ENCODE peak calls at places on chromosomes 6 and 20, in five cellular contexts. One of them, this sample, is unnamed.

GRCh38 chr6:100906325-100906724 is 25.2 kb upstream of the ASCC3 start:
- DNase-seq in esophagus muscularis mucosa: no peak
- DNase-seq in CD4-positive, alpha-beta memory T cell: no peak
- DNase-seq in right cardiac atrium: no peak
- DNase-seq in CD8-positive, alpha-beta memory T cell: no peak
- DNase-seq in this sample: no peak

GRCh38 chr6:36099872-36100483 is 30.3 kb upstream of the MAPK13 start:
- DNase-seq in esophagus muscularis mucosa: no peak
- DNase-seq in right cardiac atrium: no peak
- DNase-seq in CD4-positive, alpha-beta memory T cell: peak; percentile 67
- DNase-seq in CD8-positive, alpha-beta memory T cell: peak; percentile 65
- DNase-seq in this sample: no peak

GRCh38 chr6:45727824-45728449 is 287.7 kb downstream of the CLIC5 start:
- DNase-seq in CD8-positive, alpha-beta memory T cell: no peak
- DNase-seq in CD4-positive, alpha-beta memory T cell: no peak
- DNase-seq in right cardiac atrium: no peak
- DNase-seq in esophagus muscularis mucosa: no peak
- DNase-seq in this sample: no peak

GRCh38 chr6:170151235-170152110 is 139.4 kb downstream of the DLL1 start:
- DNase-seq in esophagus muscularis mucosa: no peak
- DNase-seq in CD4-positive, alpha-beta memory T cell: no peak
- DNase-seq in right cardiac atrium: peak; percentile 28
- DNase-seq in CD8-positive, alpha-beta memory T cell: no peak
- DNase-seq in this sample: no peak

GRCh38 chr6:44456070-44456965 is 68.8 kb downstream of the CDC5L start:
- DNase-seq in CD4-positive, alpha-beta memory T cell: peak; percentile 35
- DNase-seq in right cardiac atrium: peak; percentile 72
- DNase-seq in esophagus muscularis mucosa: no peak
- DNase-seq in CD8-positive, alpha-beta memory T cell: no peak
- DNase-seq in this sample: no peak

GRCh38 chr20:50120935-50121693 is 8.2 kb upstream of the UBE2V1 start:
- DNase-seq in CD4-positive, alpha-beta memory T cell: peak; percentile 69
- DNase-seq in right cardiac atrium: peak; percentile 80
- DNase-seq in esophagus muscularis mucosa: no peak
- DNase-seq in CD8-positive, alpha-beta memory T cell: peak; percentile 76
- DNase-seq in this sample: peak; percentile 36

GRCh38 chr6:5398530-5398929 is 137.2 kb downstream of the FARS2 start:
- DNase-seq in CD4-positive, alpha-beta memory T cell: peak; percentile 40
- DNase-seq in esophagus muscularis mucosa: no peak
- DNase-seq in right cardiac atrium: no peak
- DNase-seq in CD8-positive, alpha-beta memory T cell: no peak
- DNase-seq in this sample: no peak

GRCh38 chr20:50220093-50220893 is 29.7 kb downstream of the CEBPB start:
- DNase-seq in right cardiac atrium: no peak
- DNase-seq in CD8-positive, alpha-beta memory T cell: no peak
- DNase-seq in CD4-positive, alpha-beta memory T cell: no peak
- DNase-seq in esophagus muscularis mucosa: no peak
- DNase-seq in this sample: no peak

GRCh38 chr20:54115172-54115854 is 44.9 kb upstream of the BCAS1 start:
- DNase-seq in CD4-positive, alpha-beta memory T cell: no peak
- DNase-seq in CD8-positive, alpha-beta memory T cell: no peak
- DNase-seq in right cardiac atrium: no peak
- DNase-seq in esophagus muscularis mucosa: no peak
- DNase-seq in this sample: no peak

GRCh38 chr6:137277971-137278602 is 58.9 kb upstream of the IFNGR1 start:
- DNase-seq in CD4-positive, alpha-beta memory T cell: no peak
- DNase-seq in CD8-positive, alpha-beta memory T cell: no peak
- DNase-seq in esophagus muscularis mucosa: no peak
- DNase-seq in right cardiac atrium: no peak
- DNase-seq in this sample: peak; percentile 41

GRCh38 chr6:145723646-145724045 is 11.7 kb downstream of the EPM2A start:
- DNase-seq in CD4-positive, alpha-beta memory T cell: no peak
- DNase-seq in esophagus muscularis mucosa: no peak
- DNase-seq in CD8-positive, alpha-beta memory T cell: no peak
- DNase-seq in right cardiac atrium: no peak
- DNase-seq in this sample: no peak

GRCh38 chr20:63067721-63068560 is 61.2 kb upstream of the BHLHE23 start:
- DNase-seq in CD4-positive, alpha-beta memory T cell: no peak
- DNase-seq in CD8-positive, alpha-beta memory T cell: peak; percentile 39
- DNase-seq in right cardiac atrium: peak; percentile 27
- DNase-seq in esophagus muscularis mucosa: no peak
- DNase-seq in this sample: no peak

GRCh38 chr20:50558483-50558925 is 48.3 kb downstream of the PTPN1 start:
- DNase-seq in CD4-positive, alpha-beta memory T cell: no peak
- DNase-seq in CD8-positive, alpha-beta memory T cell: no peak
- DNase-seq in esophagus muscularis mucosa: no peak
- DNase-seq in right cardiac atrium: no peak
- DNase-seq in this sample: no peak

GRCh38 chr6:129590408-129591022 is 119.5 kb downstream of the ARHGAP18 start:
- DNase-seq in CD4-positive, alpha-beta memory T cell: no peak
- DNase-seq in CD8-positive, alpha-beta memory T cell: no peak
- DNase-seq in esophagus muscularis mucosa: no peak
- DNase-seq in right cardiac atrium: no peak
- DNase-seq in this sample: peak; percentile 90

GRCh38 chr20:39676857-39677351 is 714.8 kb downstream of the DHX35 start:
- DNase-seq in esophagus muscularis mucosa: no peak
- DNase-seq in CD4-positive, alpha-beta memory T cell: no peak
- DNase-seq in CD8-positive, alpha-beta memory T cell: no peak
- DNase-seq in right cardiac atrium: no peak
- DNase-seq in this sample: no peak

GRCh38 chr6:158050107-158050735 is 68.6 kb downstream of the SYNJ2 start:
- DNase-seq in esophagus muscularis mucosa: no peak
- DNase-seq in right cardiac atrium: no peak
- DNase-seq in CD8-positive, alpha-beta memory T cell: no peak
- DNase-seq in CD4-positive, alpha-beta memory T cell: no peak
- DNase-seq in this sample: no peak

GRCh38 chr6:34919651-34920050 is 30.6 kb downstream of the ANKS1A start:
- DNase-seq in esophagus muscularis mucosa: no peak
- DNase-seq in right cardiac atrium: no peak
- DNase-seq in CD8-positive, alpha-beta memory T cell: no peak
- DNase-seq in CD4-positive, alpha-beta memory T cell: no peak
- DNase-seq in this sample: no peak

GRCh38 chr20:25236450-25237304 is 11.2 kb upstream of the PYGB start:
- DNase-seq in CD8-positive, alpha-beta memory T cell: peak; percentile 11
- DNase-seq in esophagus muscularis mucosa: no peak
- DNase-seq in right cardiac atrium: no peak
- DNase-seq in CD4-positive, alpha-beta memory T cell: no peak
- DNase-seq in this sample: no peak

GRCh38 chr6:32457054-32457453 is 17.4 kb downstream of the HLA-DRA start:
- DNase-seq in CD8-positive, alpha-beta memory T cell: no peak
- DNase-seq in CD4-positive, alpha-beta memory T cell: no peak
- DNase-seq in right cardiac atrium: no peak
- DNase-seq in esophagus muscularis mucosa: no peak
- DNase-seq in this sample: no peak

GRCh38 chr20:36916199-36916598 is 35.3 kb downstream of the SAMHD1 start:
- DNase-seq in CD8-positive, alpha-beta memory T cell: no peak
- DNase-seq in CD4-positive, alpha-beta memory T cell: no peak
- DNase-seq in esophagus muscularis mucosa: no peak
- DNase-seq in right cardiac atrium: no peak
- DNase-seq in this sample: no peak

GRCh38 chr6:81171991-81172740 is 580.3 kb downstream of the TENT5A start:
- DNase-seq in esophagus muscularis mucosa: no peak
- DNase-seq in right cardiac atrium: peak; percentile 61
- DNase-seq in CD8-positive, alpha-beta memory T cell: no peak
- DNase-seq in CD4-positive, alpha-beta memory T cell: no peak
- DNase-seq in this sample: peak; percentile 15

GRCh38 chr6:56608332-56608731 is 34.4 kb downstream of the DST start:
- DNase-seq in right cardiac atrium: no peak
- DNase-seq in CD8-positive, alpha-beta memory T cell: no peak
- DNase-seq in CD4-positive, alpha-beta memory T cell: no peak
- DNase-seq in esophagus muscularis mucosa: no peak
- DNase-seq in this sample: no peak

GRCh38 chr6:149111556-149112115 is 205.9 kb upstream of the TAB2 start:
- DNase-seq in right cardiac atrium: no peak
- DNase-seq in esophagus muscularis mucosa: no peak
- DNase-seq in CD8-positive, alpha-beta memory T cell: no peak
- DNase-seq in CD4-positive, alpha-beta memory T cell: no peak
- DNase-seq in this sample: no peak

GRCh38 chr20:24949756-24950127 is 673 bp downstream of the CST7 start:
- DNase-seq in esophagus muscularis mucosa: no peak
- DNase-seq in right cardiac atrium: no peak
- DNase-seq in CD8-positive, alpha-beta memory T cell: no peak
- DNase-seq in CD4-positive, alpha-beta memory T cell: no peak
- DNase-seq in this sample: no peak

GRCh38 chr20:33561981-33562601 is 72.2 kb downstream of the CBFA2T2 start:
- DNase-seq in esophagus muscularis mucosa: peak; percentile 95
- DNase-seq in right cardiac atrium: peak; percentile 77
- DNase-seq in CD8-positive, alpha-beta memory T cell: no peak
- DNase-seq in CD4-positive, alpha-beta memory T cell: no peak
- DNase-seq in this sample: peak; percentile 81

GRCh38 chr20:62607366-62608217 is 34.7 kb upstream of the SLCO4A1 start:
- DNase-seq in esophagus muscularis mucosa: no peak
- DNase-seq in right cardiac atrium: peak; percentile 39
- DNase-seq in CD8-positive, alpha-beta memory T cell: no peak
- DNase-seq in CD4-positive, alpha-beta memory T cell: no peak
- DNase-seq in this sample: no peak

GRCh38 chr6:90846824-90847223 is 260.0 kb upstream of the MAP3K7 start:
- DNase-seq in right cardiac atrium: no peak
- DNase-seq in esophagus muscularis mucosa: no peak
- DNase-seq in CD8-positive, alpha-beta memory T cell: no peak
- DNase-seq in CD4-positive, alpha-beta memory T cell: no peak
- DNase-seq in this sample: no peak

GRCh38 chr6:3389390-3390167 is 67.3 kb downstream of the SLC22A23 start:
- DNase-seq in esophagus muscularis mucosa: no peak
- DNase-seq in CD8-positive, alpha-beta memory T cell: no peak
- DNase-seq in right cardiac atrium: peak; percentile 71
- DNase-seq in CD4-positive, alpha-beta memory T cell: no peak
- DNase-seq in this sample: no peak

GRCh38 chr20:44735816-44736169 is 9.9 kb upstream of the KCNK15 start:
- DNase-seq in CD8-positive, alpha-beta memory T cell: no peak
- DNase-seq in esophagus muscularis mucosa: no peak
- DNase-seq in CD4-positive, alpha-beta memory T cell: no peak
- DNase-seq in right cardiac atrium: no peak
- DNase-seq in this sample: no peak

GRCh38 chr6:129489215-129489765 is 220.7 kb downstream of the ARHGAP18 start:
- DNase-seq in CD4-positive, alpha-beta memory T cell: no peak
- DNase-seq in esophagus muscularis mucosa: no peak
- DNase-seq in CD8-positive, alpha-beta memory T cell: no peak
- DNase-seq in right cardiac atrium: no peak
- DNase-seq in this sample: no peak

GRCh38 chr20:36372671-36373070 is 66.5 kb downstream of the DLGAP4 start:
- DNase-seq in esophagus muscularis mucosa: no peak
- DNase-seq in CD4-positive, alpha-beta memory T cell: no peak
- DNase-seq in CD8-positive, alpha-beta memory T cell: no peak
- DNase-seq in right cardiac atrium: no peak
- DNase-seq in this sample: no peak

DNA sequence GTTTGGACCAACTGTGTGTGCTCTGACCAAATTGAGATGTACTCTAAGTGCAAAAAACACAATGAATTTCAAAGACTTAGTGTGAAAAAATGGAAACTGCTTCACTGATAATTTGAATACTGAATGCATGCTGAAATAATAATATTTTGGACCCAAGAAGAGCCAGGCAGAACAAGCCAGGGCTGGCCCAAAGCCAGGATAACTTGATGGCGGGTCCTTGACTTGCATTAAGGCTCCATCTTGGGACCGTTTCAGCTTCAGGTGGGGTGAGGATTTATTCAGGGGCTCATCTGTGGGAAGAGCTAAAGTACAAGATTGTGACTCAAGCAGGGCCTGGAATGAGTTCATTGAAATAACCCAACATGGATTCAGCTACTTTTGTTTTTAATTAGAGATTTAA is 921.9 kb downstream of the QKI start:
- DNase-seq in right cardiac atrium: peak; percentile 41
- DNase-seq in CD4-positive, alpha-beta memory T cell: no peak
- DNase-seq in esophagus muscularis mucosa: no peak
- DNase-seq in CD8-positive, alpha-beta memory T cell: no peak
- DNase-seq in this sample: no peak
- H3K9me3 ChIP-seq in right cardiac atrium: no peaks in the 10 kb centered on the region
- H3K9me3 ChIP-seq in CD4-positive, alpha-beta memory T cell: no peaks in the 10 kb centered on the region
- H3K9me3 ChIP-seq in esophagus muscularis mucosa: no peaks in the 10 kb centered on the region
- H3K9me3 ChIP-seq in CD8-positive, alpha-beta memory T cell: no peaks in the 10 kb centered on the region
- H3K9me3 ChIP-seq in this sample: peaks cover 17% of the 10 kb centered on the region

DNA sequence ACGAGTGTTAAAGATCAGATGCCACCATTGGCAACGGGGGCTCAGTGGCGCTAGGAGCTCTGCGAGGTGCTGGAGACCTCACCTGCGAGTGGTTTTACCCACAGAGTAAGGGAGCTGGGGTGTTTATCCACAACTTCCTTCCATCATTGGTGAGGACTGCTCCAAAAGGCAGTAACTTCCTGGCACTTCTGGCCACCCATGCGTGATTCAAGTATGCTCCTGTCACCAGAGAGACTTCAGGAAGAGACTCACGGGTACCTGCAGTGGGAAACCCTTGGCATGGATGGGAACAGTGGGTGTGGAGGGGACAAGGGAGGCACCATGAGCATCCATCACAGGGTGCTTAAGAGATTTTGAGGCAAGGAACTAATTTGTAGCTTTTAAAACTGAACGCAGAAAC is 53.2 kb downstream of the RIN2 start:
- DNase-seq in CD8-positive, alpha-beta memory T cell: no peak
- DNase-seq in right cardiac atrium: no peak
- DNase-seq in esophagus muscularis mucosa: no peak
- DNase-seq in CD4-positive, alpha-beta memory T cell: no peak
- DNase-seq in this sample: no peak
- H3K4me3 ChIP-seq in CD8-positive, alpha-beta memory T cell: no peak overlapping the region
- H3K4me3 ChIP-seq in right cardiac atrium: no peak overlapping the region
- H3K4me3 ChIP-seq in esophagus muscularis mucosa: no peak overlapping the region
- H3K4me3 ChIP-seq in CD4-positive, alpha-beta memory T cell: no peak overlapping the region
- H3K4me3 ChIP-seq in this sample: no peak overlapping the region

DNA sequence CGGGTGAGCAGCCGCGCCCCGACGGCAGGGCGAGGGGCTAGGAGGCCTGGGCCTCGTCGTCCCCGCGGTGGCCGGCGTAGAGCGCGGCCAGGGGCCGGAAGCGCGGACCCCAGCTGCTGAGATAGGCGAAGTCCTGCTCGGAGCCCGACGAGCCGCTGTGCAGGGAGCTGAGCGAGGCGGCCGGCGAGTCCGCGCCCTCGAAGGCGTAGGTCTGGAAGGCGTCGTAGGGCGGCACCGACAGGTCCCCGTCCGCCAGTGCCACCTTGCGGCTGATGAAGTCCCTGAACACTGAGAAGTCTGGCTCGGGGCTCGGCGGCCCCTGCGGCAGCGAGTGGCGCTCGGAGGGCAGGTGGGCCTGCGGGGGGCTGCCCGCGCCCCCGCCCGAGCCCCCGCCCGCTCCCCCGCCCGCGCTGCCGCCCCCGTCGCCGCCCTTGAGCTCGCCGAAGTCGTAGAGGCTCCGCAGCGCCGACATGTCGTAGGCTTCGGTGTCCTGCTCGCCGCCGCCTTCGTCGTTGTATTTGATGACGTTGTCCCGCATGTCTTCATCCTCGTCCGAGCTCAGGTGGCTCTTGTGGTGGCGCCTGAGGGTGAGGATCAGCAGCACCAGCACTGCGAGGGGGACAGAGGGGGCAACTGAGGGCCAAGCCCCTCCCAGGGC is 56.5 kb downstream of the CD40 start:
- DNase-seq in esophagus muscularis mucosa: no peak
- DNase-seq in right cardiac atrium: peak; percentile 84
- DNase-seq in CD8-positive, alpha-beta memory T cell: peak; percentile 68
- DNase-seq in CD4-positive, alpha-beta memory T cell: peak; percentile 61
- DNase-seq in this sample: no peak
- H3K27me3 ChIP-seq in esophagus muscularis mucosa: peaks cover 25% of the 10 kb centered on the region
- H3K27me3 ChIP-seq in right cardiac atrium: no peaks in the 10 kb centered on the region
- H3K27me3 ChIP-seq in CD8-positive, alpha-beta memory T cell: peaks cover 28% of the 10 kb centered on the region
- H3K27me3 ChIP-seq in CD4-positive, alpha-beta memory T cell: peaks cover 24% of the 10 kb centered on the region
- H3K27me3 ChIP-seq in this sample: peaks cover 36% of the 10 kb centered on the region

GRCh38 chr6:124436803-124437202 is 525.4 kb upstream of the RNF217 start:
- DNase-seq in right cardiac atrium: no peak
- DNase-seq in CD8-positive, alpha-beta memory T cell: no peak
- DNase-seq in esophagus muscularis mucosa: no peak
- DNase-seq in CD4-positive, alpha-beta memory T cell: no peak
- DNase-seq in this sample: no peak

GRCh38 chr6:124446966-124447365 is 515.3 kb upstream of the RNF217 start:
- DNase-seq in esophagus muscularis mucosa: no peak
- DNase-seq in right cardiac atrium: no peak
- DNase-seq in CD4-positive, alpha-beta memory T cell: no peak
- DNase-seq in CD8-positive, alpha-beta memory T cell: no peak
- DNase-seq in this sample: no peak

GRCh38 chr6:124441430-124441829 is 520.8 kb upstream of the RNF217 start:
- DNase-seq in CD4-positive, alpha-beta memory T cell: no peak
- DNase-seq in esophagus muscularis mucosa: no peak
- DNase-seq in CD8-positive, alpha-beta memory T cell: no peak
- DNase-seq in right cardiac atrium: no peak
- DNase-seq in this sample: no peak
- H3K9me3 ChIP-seq in CD4-positive, alpha-beta memory T cell: no peaks in the 10 kb centered on the region
- H3K9me3 ChIP-seq in esophagus muscularis mucosa: no peaks in the 10 kb centered on the region
- H3K9me3 ChIP-seq in CD8-positive, alpha-beta memory T cell: no peaks in the 10 kb centered on the region
- H3K9me3 ChIP-seq in right cardiac atrium: no peaks in the 10 kb centered on the region
- H3K9me3 ChIP-seq in this sample: no peaks in the 10 kb centered on the region

This sample was measured in AG04450.